ENCODE peak calls at places on chromosomes 12 and 14, in six cellular contexts. One of them, this sample, is unnamed.

GRCh38 chr12:57719777-57720605 is 18.6 kb downstream of the AGAP2 start:
- DNase-seq in M059J: no peak
- DNase-seq in activated T-cell treated with anti-CD3 and anti-CD28 coated beads for 24 hours: no peak
- DNase-seq in fibroblast of villous mesenchyme: no peak
- DNase-seq in activated gamma-delta T cell treated with Interleukin-2 at 50 U/mL for 16 hours: no peak
- DNase-seq in esophagus squamous epithelium: no peak
- DNase-seq in this sample: no peak

GRCh38 chr14:77554816-77555599 is 56.4 kb upstream of the ISM2 start:
- DNase-seq in M059J: no peak
- DNase-seq in activated T-cell treated with anti-CD3 and anti-CD28 coated beads for 24 hours: no peak
- DNase-seq in fibroblast of villous mesenchyme: no peak
- DNase-seq in activated gamma-delta T cell treated with Interleukin-2 at 50 U/mL for 16 hours: no peak
- DNase-seq in esophagus squamous epithelium: no peak
- DNase-seq in this sample: no peak

GRCh38 chr12:90908465-90908864 is 46.5 kb downstream of the CCER1 start:
- DNase-seq in M059J: peak
- DNase-seq in activated T-cell treated with anti-CD3 and anti-CD28 coated beads for 24 hours: no peak
- DNase-seq in fibroblast of villous mesenchyme: peak
- DNase-seq in activated gamma-delta T cell treated with Interleukin-2 at 50 U/mL for 16 hours: no peak
- DNase-seq in esophagus squamous epithelium: no peak
- DNase-seq in this sample: no peak

GRCh38 chr14:75359098-75359497 is 68.7 kb upstream of the JDP2 start:
- DNase-seq in M059J: no peak
- DNase-seq in activated T-cell treated with anti-CD3 and anti-CD28 coated beads for 24 hours: no peak
- DNase-seq in fibroblast of villous mesenchyme: no peak
- DNase-seq in activated gamma-delta T cell treated with Interleukin-2 at 50 U/mL for 16 hours: no peak
- DNase-seq in esophagus squamous epithelium: no peak
- DNase-seq in this sample: no peak

GRCh38 chr12:67275380-67275913 is 6.3 kb downstream of the CAND1 start:
- DNase-seq in M059J: peak
- DNase-seq in activated T-cell treated with anti-CD3 and anti-CD28 coated beads for 24 hours: no peak
- DNase-seq in fibroblast of villous mesenchyme: no peak
- DNase-seq in activated gamma-delta T cell treated with Interleukin-2 at 50 U/mL for 16 hours: no peak
- DNase-seq in esophagus squamous epithelium: no peak
- DNase-seq in this sample: no peak

GRCh38 chr12:19959353-19959752 is 409.0 kb upstream of the PDE3A start:
- DNase-seq in M059J: no peak
- DNase-seq in activated T-cell treated with anti-CD3 and anti-CD28 coated beads for 24 hours: no peak
- DNase-seq in fibroblast of villous mesenchyme: no peak
- DNase-seq in activated gamma-delta T cell treated with Interleukin-2 at 50 U/mL for 16 hours: no peak
- DNase-seq in esophagus squamous epithelium: no peak
- DNase-seq in this sample: no peak

GRCh38 chr12:2507811-2508210 is 287.0 kb upstream of the FKBP4 start:
- DNase-seq in M059J: no peak
- DNase-seq in activated T-cell treated with anti-CD3 and anti-CD28 coated beads for 24 hours: no peak
- DNase-seq in fibroblast of villous mesenchyme: no peak
- DNase-seq in activated gamma-delta T cell treated with Interleukin-2 at 50 U/mL for 16 hours: no peak
- DNase-seq in esophagus squamous epithelium: no peak
- DNase-seq in this sample: no peak

GRCh38 chr12:12011880-12012260 is 58.9 kb upstream of the BCL2L14 start:
- DNase-seq in M059J: no peak
- DNase-seq in activated T-cell treated with anti-CD3 and anti-CD28 coated beads for 24 hours: no peak
- DNase-seq in fibroblast of villous mesenchyme: no peak
- DNase-seq in activated gamma-delta T cell treated with Interleukin-2 at 50 U/mL for 16 hours: no peak
- DNase-seq in esophagus squamous epithelium: no peak
- DNase-seq in this sample: no peak

GRCh38 chr14:104889374-104889755 is 24.3 kb downstream of the CEP170B start:
- DNase-seq in M059J: no peak
- DNase-seq in activated T-cell treated with anti-CD3 and anti-CD28 coated beads for 24 hours: no peak
- DNase-seq in fibroblast of villous mesenchyme: no peak
- DNase-seq in activated gamma-delta T cell treated with Interleukin-2 at 50 U/mL for 16 hours: no peak
- DNase-seq in esophagus squamous epithelium: no peak
- DNase-seq in this sample: no peak

This sample was measured in sciatic nerve.